ENCODE peak calls at places on chromosomes 13 and 19, in seven cellular contexts. One of them, this sample, is unnamed.

GRCh38 chr13:44653261-44653660 is 77.1 kb upstream of the TSC22D1 start:
- DNase-seq in neuronal stem cell: no peak
- DNase-seq in mesenchymal stem cell: no peak
- DNase-seq in H1: no peak
- DNase-seq in H9: no peak
- DNase-seq in mesendoderm: no peak
- DNase-seq in trophoblast cell: no peak
- DNase-seq in this sample: peak; percentile 37

GRCh38 chr13:33610471-33611015 is 207.4 kb upstream of the RFC3 start:
- DNase-seq in neuronal stem cell: peak; percentile 26
- DNase-seq in mesenchymal stem cell: no peak
- DNase-seq in H1: peak; percentile 36
- DNase-seq in H9: peak; percentile 84
- DNase-seq in mesendoderm: peak; percentile 83
- DNase-seq in trophoblast cell: no peak
- DNase-seq in this sample: no peak

GRCh38 chr19:2061093-2061935 is 10.3 kb upstream of the MKNK2 start:
- DNase-seq in neuronal stem cell: peak; percentile 99
- DNase-seq in mesenchymal stem cell: peak; percentile 98
- DNase-seq in H1: peak; percentile 93
- DNase-seq in H9: peak; percentile 98
- DNase-seq in mesendoderm: peak; percentile 99
- DNase-seq in trophoblast cell: peak; percentile 100
- DNase-seq in this sample: peak; percentile 95

GRCh38 chr13:26480246-26480855 is 77.1 kb upstream of the WASF3 start:
- DNase-seq in neuronal stem cell: no peak
- DNase-seq in mesenchymal stem cell: no peak
- DNase-seq in H1: no peak
- DNase-seq in H9: no peak
- DNase-seq in mesendoderm: no peak
- DNase-seq in trophoblast cell: peak; percentile 81
- DNase-seq in this sample: peak; percentile 55

GRCh38 chr13:79678100-79678499 is 197.1 kb downstream of the NDFIP2 start:
- DNase-seq in neuronal stem cell: no peak
- DNase-seq in mesenchymal stem cell: peak; percentile 53
- DNase-seq in H1: no peak
- DNase-seq in H9: no peak
- DNase-seq in mesendoderm: no peak
- DNase-seq in trophoblast cell: no peak
- DNase-seq in this sample: peak; percentile 44

GRCh38 chr19:37304190-37304883 is 66.6 kb upstream of the ZNF527 start:
- DNase-seq in neuronal stem cell: peak; percentile 41
- DNase-seq in mesenchymal stem cell: no peak
- DNase-seq in H1: no peak
- DNase-seq in H9: peak; percentile 76
- DNase-seq in mesendoderm: peak; percentile 78
- DNase-seq in trophoblast cell: peak; percentile 18
- DNase-seq in this sample: no peak

GRCh38 chr19:47005873-47006272 is 13.8 kb upstream of the NPAS1 start:
- DNase-seq in neuronal stem cell: no peak
- DNase-seq in mesenchymal stem cell: no peak
- DNase-seq in H1: no peak
- DNase-seq in H9: peak; percentile 50
- DNase-seq in mesendoderm: peak; percentile 47
- DNase-seq in trophoblast cell: no peak
- DNase-seq in this sample: no peak

GRCh38 chr13:35179920-35180663 is 238.0 kb downstream of the NBEA start:
- DNase-seq in neuronal stem cell: no peak
- DNase-seq in mesenchymal stem cell: no peak
- DNase-seq in H1: no peak
- DNase-seq in H9: no peak
- DNase-seq in mesendoderm: no peak
- DNase-seq in trophoblast cell: no peak
- DNase-seq in this sample: no peak

DNA sequence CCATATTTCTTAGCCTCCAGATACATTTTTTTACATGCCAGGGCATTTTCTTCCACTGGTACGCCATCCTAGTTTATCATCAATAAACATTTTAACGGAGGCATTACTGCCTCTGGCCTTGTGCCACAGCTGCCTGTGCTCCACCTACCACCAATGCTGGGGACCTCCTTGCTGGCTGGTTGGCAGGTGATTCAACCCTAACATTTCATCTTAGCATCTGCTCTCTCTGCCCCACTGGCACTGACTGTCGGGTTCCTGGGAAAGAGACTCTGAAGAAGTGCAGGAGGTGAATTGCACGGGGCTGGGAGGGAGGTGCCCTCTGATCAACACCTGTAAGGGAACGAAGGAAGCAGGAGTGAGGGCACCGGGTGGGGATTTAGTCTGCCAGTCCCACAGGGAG is 51.4 kb upstream of the KCTD15 start:
- DNase-seq in neuronal stem cell: no peak
- DNase-seq in mesenchymal stem cell: no peak
- DNase-seq in H1: no peak
- DNase-seq in H9: no peak
- DNase-seq in mesendoderm: no peak
- DNase-seq in trophoblast cell: no peak
- DNase-seq in this sample: no peak
- H2BK120ac ChIP-seq in neuronal stem cell: no peak overlapping the region
- H2BK120ac ChIP-seq in mesenchymal stem cell: no peak overlapping the region
- H2BK120ac ChIP-seq in H1: no peak overlapping the region
- H2BK120ac ChIP-seq in H9: no peak overlapping the region
- H2BK120ac ChIP-seq in mesendoderm: no peak overlapping the region
- H2BK120ac ChIP-seq in trophoblast cell: no peak overlapping the region
- H2BK120ac ChIP-seq in this sample: no peak overlapping the region

GRCh38 chr19:31378404-31378803 is 29.2 kb upstream of the TSHZ3 start:
- DNase-seq in neuronal stem cell: no peak
- DNase-seq in mesenchymal stem cell: peak; percentile 92
- DNase-seq in H1: no peak
- DNase-seq in H9: no peak
- DNase-seq in mesendoderm: no peak
- DNase-seq in trophoblast cell: no peak
- DNase-seq in this sample: peak; percentile 95
- H2BK120ac ChIP-seq in neuronal stem cell: no peak overlapping the region
- H2BK120ac ChIP-seq in mesenchymal stem cell: no peak overlapping the region
- H2BK120ac ChIP-seq in H1: no peak overlapping the region
- H2BK120ac ChIP-seq in H9: no peak overlapping the region
- H2BK120ac ChIP-seq in mesendoderm: no peak overlapping the region
- H2BK120ac ChIP-seq in trophoblast cell: no peak overlapping the region
- H2BK120ac ChIP-seq in this sample: no peak overlapping the region

GRCh38 chr19:38989066-38989605 is 13.6 kb upstream of the FBXO17 start:
- DNase-seq in neuronal stem cell: peak; percentile 58
- DNase-seq in mesenchymal stem cell: no peak
- DNase-seq in H1: no peak
- DNase-seq in H9: peak; percentile 83
- DNase-seq in mesendoderm: peak; percentile 69
- DNase-seq in trophoblast cell: peak; percentile 9
- DNase-seq in this sample: no peak
- H2BK120ac ChIP-seq in neuronal stem cell: no peak overlapping the region
- H2BK120ac ChIP-seq in mesenchymal stem cell: no peak overlapping the region
- H2BK120ac ChIP-seq in H1: no peak overlapping the region
- H2BK120ac ChIP-seq in H9: no peak overlapping the region
- H2BK120ac ChIP-seq in mesendoderm: no peak overlapping the region
- H2BK120ac ChIP-seq in trophoblast cell: no peak overlapping the region
- H2BK120ac ChIP-seq in this sample: no peak overlapping the region

GRCh38 chr13:48038763-48039162 is 1.2 kb downstream of the NUDT15 start:
- DNase-seq in neuronal stem cell: no peak
- DNase-seq in mesenchymal stem cell: peak; percentile 8
- DNase-seq in H1: no peak
- DNase-seq in H9: no peak
- DNase-seq in mesendoderm: peak; percentile 88
- DNase-seq in trophoblast cell: no peak
- DNase-seq in this sample: no peak
- H2BK120ac ChIP-seq in neuronal stem cell: no peak overlapping the region
- H2BK120ac ChIP-seq in mesenchymal stem cell: no peak overlapping the region
- H2BK120ac ChIP-seq in H1: no peak overlapping the region
- H2BK120ac ChIP-seq in H9: no peak overlapping the region
- H2BK120ac ChIP-seq in mesendoderm: no peak overlapping the region
- H2BK120ac ChIP-seq in trophoblast cell: no peak overlapping the region
- H2BK120ac ChIP-seq in this sample: peak overlapping the region; percentile 33

DNA sequence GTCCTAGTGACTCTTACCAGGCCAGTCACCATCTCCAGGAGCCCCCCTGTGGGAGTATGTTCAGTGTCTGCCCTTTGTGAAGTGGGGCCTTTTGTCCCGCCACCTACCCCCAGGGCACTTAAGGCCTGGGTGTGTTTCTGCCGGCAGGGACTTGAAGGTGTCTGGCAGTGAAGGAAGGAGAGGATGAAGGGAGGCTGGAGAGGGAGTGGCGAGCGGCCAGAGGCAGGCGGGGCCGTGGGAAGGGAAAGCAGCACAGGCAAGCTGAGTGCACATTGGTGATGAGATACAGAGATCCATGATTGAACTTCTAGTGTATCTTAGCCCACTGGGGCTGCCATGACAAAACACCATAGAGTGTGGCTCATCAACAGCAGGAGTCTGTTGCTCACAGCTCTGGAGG is 17.5 kb downstream of the CUL4A start:
- DNase-seq in neuronal stem cell: no peak
- DNase-seq in mesenchymal stem cell: no peak
- DNase-seq in H1: no peak
- DNase-seq in H9: no peak
- DNase-seq in mesendoderm: no peak
- DNase-seq in trophoblast cell: no peak
- DNase-seq in this sample: peak; percentile 33
- H2BK120ac ChIP-seq in neuronal stem cell: no peak overlapping the region
- H2BK120ac ChIP-seq in mesenchymal stem cell: no peak overlapping the region
- H2BK120ac ChIP-seq in H1: no peak overlapping the region
- H2BK120ac ChIP-seq in H9: no peak overlapping the region
- H2BK120ac ChIP-seq in mesendoderm: no peak overlapping the region
- H2BK120ac ChIP-seq in trophoblast cell: no peak overlapping the region
- H2BK120ac ChIP-seq in this sample: no peak overlapping the region

GRCh38 chr13:72149701-72150100 is 282.7 kb upstream of the DACH1 start:
- DNase-seq in neuronal stem cell: no peak
- DNase-seq in mesenchymal stem cell: no peak
- DNase-seq in H1: no peak
- DNase-seq in H9: no peak
- DNase-seq in mesendoderm: no peak
- DNase-seq in trophoblast cell: no peak
- DNase-seq in this sample: no peak
- H2BK120ac ChIP-seq in neuronal stem cell: no peak overlapping the region
- H2BK120ac ChIP-seq in mesenchymal stem cell: no peak overlapping the region
- H2BK120ac ChIP-seq in H1: no peak overlapping the region
- H2BK120ac ChIP-seq in H9: peak overlapping the region; percentile 77
- H2BK120ac ChIP-seq in mesendoderm: no peak overlapping the region
- H2BK120ac ChIP-seq in trophoblast cell: no peak overlapping the region
- H2BK120ac ChIP-seq in this sample: no peak overlapping the region